ENCODE peak calls at places on chromosomes 2 and 18, in eight cellular contexts. I, Q, K, D, F, M, A and J are unnamed samples.

GRCh38 chr2:48332286-48332685 is 197.7 kb upstream of the STON1 start:
- DNase-seq in I (no peak), Q (peak), K (no peak), D (no peak), F (peak), M (peak), A (no peak), J (no peak)

GRCh38 chr2:191167766-191168165 is 17.0 kb upstream of the STAT4 start:
- DNase-seq in I (no peak), Q (peak), K (no peak), D (no peak), F (no peak), M (peak), A (peak), J (peak)

GRCh38 chr2:101012706-101013181 is 10.7 kb downstream of the RPL31 start:
- DNase-seq in I (no peak), Q (peak), K (no peak), D (no peak), F (peak), M (peak), A (peak), J (peak)

GRCh38 chr2:64876137-64876647 is 113.0 kb upstream of the SLC1A4 start:
- DNase-seq in I (peak), Q (peak), K (peak), D (peak), F (no peak), M (peak), A (peak), J (peak)

GRCh38 chr2:188776634-188777033 is 197.5 kb upstream of the COL3A1 start:
- DNase-seq in I (no peak), Q (peak), K (peak), D (no peak), F (no peak), M (peak), A (peak), J (peak)

GRCh38 chr2:49154140-49154539 is at the start of gene FSHR:
- DNase-seq in I (no peak), Q (no peak), K (no peak), D (peak), F (no peak), M (no peak), A (no peak), J (no peak)

GRCh38 chr2:212547716-212548458 is 9.3 kb upstream of the ERBB4 start:
- DNase-seq in I (no peak), Q (no peak), K (no peak), D (no peak), F (no peak), M (no peak), A (peak), J (no peak)

GRCh38 chr18:1002653-1003178 is 98.0 kb downstream of the ADCYAP1 start:
- DNase-seq in I (no peak), Q (peak), K (no peak), D (no peak), F (no peak), M (peak), A (peak), J (peak)

DNA sequence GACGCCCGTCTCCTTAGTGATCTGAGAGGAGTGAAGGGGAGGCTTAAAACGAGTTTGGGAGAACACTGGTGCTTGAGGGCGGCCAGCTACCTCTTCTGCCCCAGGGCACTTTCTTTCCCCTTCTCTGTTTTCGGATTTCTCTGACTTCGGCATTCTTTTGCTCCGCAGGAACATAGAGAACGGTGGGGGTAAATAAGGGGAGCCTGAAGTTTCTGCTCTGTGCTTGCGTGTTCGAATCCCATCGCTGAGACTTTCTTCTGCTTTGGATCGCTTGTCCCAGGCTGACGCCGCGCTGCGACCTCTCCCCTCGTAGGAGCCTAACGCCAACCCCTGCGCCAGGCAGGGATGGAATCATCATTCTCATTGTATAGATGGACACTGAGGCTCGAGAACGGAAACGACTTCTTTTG is 3.0 kb upstream of the DLX2 start:
- DNase-seq in I (no peak), Q (no peak), K (no peak), D (no peak), F (no peak), M (no peak), A (no peak), J (no peak)
- H3K4me2 ChIP-seq in I (peak), Q (peak), K (no peak), D (peak), F (no peak), M (peak), A (peak), J (peak)

DNA sequence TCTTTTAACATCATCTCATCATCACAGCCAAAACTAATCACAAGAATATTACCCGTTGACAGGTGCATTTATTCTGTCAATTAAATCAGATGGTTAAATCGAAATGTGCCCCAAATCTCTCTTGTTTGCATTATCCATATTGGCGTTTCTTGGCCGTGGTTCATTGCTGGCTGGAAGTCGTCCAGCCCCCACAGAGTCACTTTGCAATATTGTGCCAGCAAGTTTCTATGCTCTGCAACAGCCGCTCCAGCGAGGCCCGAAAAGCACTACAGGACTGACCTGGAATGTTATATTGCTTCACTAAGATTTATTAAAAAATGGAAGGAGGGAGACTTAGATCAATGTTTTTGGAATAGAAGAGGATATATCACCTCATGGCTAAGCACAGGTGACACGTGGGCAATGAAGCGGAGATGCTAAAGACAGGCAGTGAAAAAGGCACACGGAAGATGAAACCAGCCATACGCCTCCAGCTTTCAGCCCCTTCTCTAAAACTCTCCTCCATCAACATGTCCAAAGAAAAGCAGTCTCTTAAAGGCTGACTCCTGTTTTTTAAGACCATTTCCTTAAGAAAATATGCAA is 176.8 kb upstream of the VRK2 start:
- DNase-seq in I (no peak), Q (no peak), K (no peak), D (no peak), F (no peak), M (no peak), A (peak), J (no peak)
- H3K4me2 ChIP-seq in I (no peak), Q (no peak), K (no peak), D (no peak), F (no peak), M (no peak), A (peak), J (no peak)

GRCh38 chr2:233091595-233092375 is 31.6 kb downstream of the INPP5D start:
- DNase-seq in I (no peak), Q (no peak), K (no peak), D (no peak), F (no peak), M (no peak), A (no peak), J (no peak)
- H3K4me2 ChIP-seq in I (no peak), Q (no peak), K (no peak), D (no peak), F (peak), M (no peak), A (no peak), J (no peak)

GRCh38 chr2:19901201-19901457 is 654 bp downstream of the TTC32 start:
- DNase-seq in I (peak), Q (no peak), K (no peak), D (no peak), F (no peak), M (no peak), A (no peak), J (no peak)

GRCh38 chr2:19902272-19902730 is 518 bp upstream of the TTC32 start:
- DNase-seq in I (peak), Q (no peak), K (no peak), D (no peak), F (peak), M (peak), A (no peak), J (no peak)

GRCh38 chr2:19899853-19900525 is 1.8 kb downstream of the TTC32 start:
- DNase-seq in I (no peak), Q (no peak), K (no peak), D (no peak), F (no peak), M (peak), A (peak), J (no peak)

GRCh38 chr2:19900536-19901200 is 1.1 kb downstream of the TTC32 start:
- DNase-seq in I (peak), Q (peak), K (no peak), D (no peak), F (peak), M (peak), A (peak), J (peak)

DNA sequence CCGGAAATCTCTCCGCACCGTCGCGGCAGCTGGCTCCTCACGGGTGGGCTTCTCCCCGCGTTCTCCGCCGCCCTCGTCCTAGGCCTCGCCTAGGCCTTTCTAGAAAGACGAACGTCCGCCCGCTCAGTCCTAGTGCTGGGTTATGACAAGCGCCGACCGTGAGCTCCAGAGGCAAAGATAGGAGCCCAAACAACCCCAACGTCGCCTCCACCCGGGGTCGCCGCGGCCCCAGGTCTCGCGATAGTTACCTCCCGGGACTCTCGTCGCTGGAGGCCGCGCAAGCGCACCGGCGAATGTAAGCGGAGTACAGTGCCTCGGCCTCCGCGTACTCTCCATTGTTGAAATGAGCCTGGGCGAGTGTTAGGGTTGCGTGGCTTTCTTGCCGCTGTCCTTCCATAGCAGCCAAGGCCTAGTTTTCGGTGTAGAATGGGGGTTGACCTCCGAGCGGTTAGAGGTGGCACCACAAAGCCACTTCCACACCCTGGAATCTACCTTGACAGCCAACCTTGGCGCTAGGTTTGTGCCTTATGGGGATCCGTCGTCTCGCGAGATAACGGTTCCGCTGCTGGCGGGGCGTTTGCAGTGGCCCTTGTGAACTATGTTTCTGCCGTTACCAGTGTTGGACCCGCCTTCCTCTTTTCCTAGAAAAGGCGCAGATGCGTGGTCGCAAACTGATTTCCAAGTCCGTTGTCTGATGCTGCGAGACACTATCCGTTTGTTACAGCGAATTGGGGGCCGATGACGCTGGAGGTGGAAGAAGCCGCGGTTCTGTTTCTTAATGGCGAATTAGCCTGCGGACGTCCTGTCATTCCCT is at the start of gene TTC32:
- DNase-seq in I (peak), Q (peak), K (peak), D (peak), F (peak), M (peak), A (peak), J (peak)
- H3K4me2 ChIP-seq in I (peak), Q (peak), K (peak), D (peak), F (peak), M (peak), A (peak), J (peak)